ENCODE peak calls at places on chromosomes 6 and 20, in seven cellular contexts. Z is mucosa of gallbladder, B is HepG2, F is heart right ventricle, A is NCI-H2081, N is epithelial cell of prostate, I is immature natural killer cell. T is an unnamed sample.

GRCh38 chr20:23165307-23165750 is 79.2 kb upstream of the CD93 start:
- DNase-seq in A (no peak), N (no peak), Z (peak), F (no peak), B (no peak), I (no peak), T (no peak)

GRCh38 chr6:151240861-151241642 is 1.3 kb downstream of the AKAP12 start:
- DNase-seq in I (no peak), Z (peak), N (no peak), F (peak), A (peak), B (no peak), T (no peak)

GRCh38 chr20:49397525-49397924 is 84.9 kb downstream of the KCNB1 start:
- DNase-seq in N (no peak), I (no peak), A (no peak), F (no peak), B (no peak), Z (no peak), T (no peak)

GRCh38 chr6:143149771-143150170 is 89.1 kb downstream of the AIG1 start:
- DNase-seq in F (no peak), I (no peak), A (no peak), B (no peak), Z (no peak), N (no peak), T (no peak)

GRCh38 chr6:24876496-24877465 is 59.0 kb downstream of the RIPOR2 start:
- DNase-seq in I (no peak), B (no peak), A (no peak), N (no peak), F (no peak), Z (no peak), T (no peak)

GRCh38 chr6:43943099-43943766 is 173.2 kb downstream of the VEGFA start:
- DNase-seq in B (no peak), F (no peak), N (no peak), Z (no peak), A (no peak), I (no peak), T (no peak)

GRCh38 chr20:43658723-43659419 is 8.0 kb upstream of the MYBL2 start:
- DNase-seq in F (no peak), A (no peak), Z (no peak), N (no peak), B (no peak), I (no peak), T (no peak)

GRCh38 chr6:169213814-169214520 is 39.7 kb downstream of the THBS2 start:
- DNase-seq in B (no peak), F (no peak), I (no peak), N (no peak), A (no peak), Z (no peak), T (no peak)

GRCh38 chr6:3910264-3910663 is 61.1 kb downstream of the FAM50B start:
- DNase-seq in I (no peak), N (no peak), A (no peak), Z (no peak), B (no peak), F (no peak), T (no peak)

GRCh38 chr6:96570053-96570452 is 7.1 kb downstream of the FHL5 start:
- DNase-seq in I (no peak), A (no peak), F (no peak), Z (no peak), B (no peak), N (no peak), T (no peak)

GRCh38 chr6:101703311-101703710 is 309.8 kb downstream of the GRIK2 start:
- DNase-seq in I (no peak), A (no peak), F (no peak), B (no peak), Z (no peak), N (no peak), T (no peak)

GRCh38 chr6:157539900-157540752 is 159.1 kb downstream of the ZDHHC14 start:
- DNase-seq in Z (peak), N (no peak), I (no peak), F (no peak), A (no peak), B (peak), T (no peak)

GRCh38 chr6:37806213-37806612 is 13.3 kb upstream of the ZFAND3 start:
- DNase-seq in B (no peak), Z (no peak), F (no peak), A (no peak), N (no peak), I (no peak), T (no peak)

GRCh38 chr6:71433441-71433840 is 144.8 kb downstream of the OGFRL1 start:
- DNase-seq in F (no peak), Z (no peak), B (no peak), N (no peak), I (no peak), A (no peak), T (no peak)

GRCh38 chr6:16334671-16335070 is 96.3 kb downstream of the GMPR start:
- DNase-seq in Z (peak), A (no peak), F (peak), N (no peak), B (no peak), I (no peak), T (no peak)

GRCh38 chr6:15880262-15880973 is 217.6 kb upstream of the DTNBP1 start:
- DNase-seq in Z (no peak), F (no peak), N (no peak), A (no peak), B (no peak), I (no peak), T (no peak)

GRCh38 chr6:28944412-28945006 is 20.7 kb upstream of the TRIM27 start:
- DNase-seq in B (peak), F (peak), N (no peak), I (peak), A (peak), Z (peak), T (peak)

GRCh38 chr6:52368002-52368401 is 6.1 kb downstream of the PAQR8 start:
- DNase-seq in I (no peak), Z (peak), A (no peak), N (no peak), B (no peak), F (no peak), T (no peak)

GRCh38 chr6:41970436-41970846 is 28.8 kb upstream of the CCND3 start:
- DNase-seq in A (no peak), N (no peak), I (peak), Z (peak), F (no peak), B (no peak), T (peak)

GRCh38 chr20:37856932-37857660 is 45.8 kb upstream of the VSTM2L start:
- DNase-seq in Z (no peak), A (no peak), I (no peak), F (no peak), B (no peak), N (no peak), T (no peak)

GRCh38 chr20:18165553-18165952 is 27.9 kb downstream of the KAT14 start:
- DNase-seq in A (no peak), I (no peak), B (no peak), N (no peak), F (no peak), Z (no peak), T (no peak)

GRCh38 chr6:45416700-45417099 is 39.0 kb upstream of the SUPT3H start:
- DNase-seq in F (no peak), B (no peak), I (no peak), Z (no peak), N (no peak), A (no peak), T (no peak)

GRCh38 chr20:38625896-38626295 is 24.3 kb downstream of the ARHGAP40 start:
- DNase-seq in F (no peak), N (no peak), Z (no peak), I (no peak), B (no peak), A (no peak), T (no peak)

GRCh38 chr6:16414205-16414604 is 175.8 kb downstream of the GMPR start:
- DNase-seq in B (no peak), I (no peak), Z (no peak), A (no peak), F (peak), N (no peak), T (no peak)

GRCh38 chr20:44324343-44324742 is 12.5 kb upstream of the R3HDML start:
- DNase-seq in Z (peak), N (no peak), F (no peak), A (no peak), B (no peak), I (no peak), T (no peak)

GRCh38 chr6:148491638-148492210 is 149.1 kb downstream of the SASH1 start:
- DNase-seq in I (no peak), B (no peak), A (no peak), N (no peak), Z (no peak), F (no peak), T (no peak)

GRCh38 chr6:166650824-166651223 is 23.8 kb upstream of the RPS6KA2 start:
- DNase-seq in Z (no peak), I (no peak), A (no peak), F (no peak), N (no peak), B (no peak), T (no peak)

GRCh38 chr20:59743767-59744485 is 139.6 kb downstream of the PHACTR3 start:
- DNase-seq in N (no peak), F (no peak), I (no peak), Z (peak), B (no peak), A (no peak), T (no peak)

GRCh38 chr6:141548969-141549368 is 583.8 kb upstream of the GJE1 start:
- DNase-seq in I (no peak), Z (no peak), F (no peak), N (peak), A (no peak), B (peak), T (no peak)

GRCh38 chr20:43915209-43916072 is 789 bp downstream of the TOX2 start:
- DNase-seq in I (peak), A (no peak), B (no peak), N (no peak), Z (no peak), F (no peak), T (peak)

T was measured in CD4-positive, alpha-beta memory T cell.